ENCODE peak calls at places on chromosome 14, in four cellular contexts. One of them, this sample, is unnamed.

GRCh38 chr14:92651106-92651792 is 97.2 kb downstream of the LGMN start:
- DNase-seq in T-helper 17 cell: peak; percentile 45
- DNase-seq in NCI-H1105: no peak
- DNase-seq in NCI-H2081: no peak
- DNase-seq in this sample: no peak

GRCh38 chr14:28773917-28774691 is 7.5 kb downstream of the FOXG1 start:
- DNase-seq in T-helper 17 cell: no peak
- DNase-seq in NCI-H1105: peak; percentile 55
- DNase-seq in NCI-H2081: peak; percentile 73
- DNase-seq in this sample: peak; percentile 96

GRCh38 chr14:22039938-22040780 is 366.5 kb upstream of the OR4E1 start:
- DNase-seq in T-helper 17 cell: no peak
- DNase-seq in NCI-H1105: no peak
- DNase-seq in NCI-H2081: no peak
- DNase-seq in this sample: no peak

GRCh38 chr14:65738339-65738738 is 325.8 kb downstream of the FUT8 start:
- DNase-seq in T-helper 17 cell: no peak
- DNase-seq in NCI-H1105: no peak
- DNase-seq in NCI-H2081: no peak
- DNase-seq in this sample: no peak

GRCh38 chr14:24673534-24674203 is 39.7 kb upstream of the GZMB start:
- DNase-seq in T-helper 17 cell: peak; percentile 16
- DNase-seq in NCI-H1105: no peak
- DNase-seq in NCI-H2081: no peak
- DNase-seq in this sample: no peak

GRCh38 chr14:58479975-58480374 is 52.5 kb downstream of the KIAA0586 start:
- DNase-seq in T-helper 17 cell: no peak
- DNase-seq in NCI-H1105: no peak
- DNase-seq in NCI-H2081: no peak
- DNase-seq in this sample: no peak

GRCh38 chr14:34826661-34827060 is 48.5 kb downstream of the BAZ1A start:
- DNase-seq in T-helper 17 cell: no peak
- DNase-seq in NCI-H1105: no peak
- DNase-seq in NCI-H2081: no peak
- DNase-seq in this sample: no peak

GRCh38 chr14:76153919-76154318 is 2.2 kb downstream of the GPATCH2L start:
- DNase-seq in T-helper 17 cell: no peak
- DNase-seq in NCI-H1105: no peak
- DNase-seq in NCI-H2081: no peak
- DNase-seq in this sample: no peak

GRCh38 chr14:25150934-25151790 is 101.2 kb upstream of the STXBP6 start:
- DNase-seq in T-helper 17 cell: no peak
- DNase-seq in NCI-H1105: peak; percentile 50
- DNase-seq in NCI-H2081: peak; percentile 57
- DNase-seq in this sample: peak; percentile 53

GRCh38 chr14:95458459-95458858 is 58.0 kb downstream of the SYNE3 start:
- DNase-seq in T-helper 17 cell: no peak
- DNase-seq in NCI-H1105: no peak
- DNase-seq in NCI-H2081: no peak
- DNase-seq in this sample: no peak

GRCh38 chr14:33026850-33027420 is 88.3 kb downstream of the NPAS3 start:
- DNase-seq in T-helper 17 cell: no peak
- DNase-seq in NCI-H1105: no peak
- DNase-seq in NCI-H2081: no peak
- DNase-seq in this sample: no peak

GRCh38 chr14:77067632-77068514 is 30.2 kb upstream of the CIPC start:
- DNase-seq in T-helper 17 cell: peak; percentile 34
- DNase-seq in NCI-H1105: peak; percentile 76
- DNase-seq in NCI-H2081: peak; percentile 76
- DNase-seq in this sample: peak; percentile 75

GRCh38 chr14:74140374-74140850 is 55.7 kb downstream of the LIN52 start:
- DNase-seq in T-helper 17 cell: no peak
- DNase-seq in NCI-H1105: peak; percentile 85
- DNase-seq in NCI-H2081: peak; percentile 66
- DNase-seq in this sample: no peak

GRCh38 chr14:90839889-90840266 is 23.6 kb upstream of the TTC7B start:
- DNase-seq in T-helper 17 cell: no peak
- DNase-seq in NCI-H1105: no peak
- DNase-seq in NCI-H2081: no peak
- DNase-seq in this sample: no peak

GRCh38 chr14:102949062-102949800 is 26.8 kb downstream of the AMN start:
- DNase-seq in T-helper 17 cell: no peak
- DNase-seq in NCI-H1105: no peak
- DNase-seq in NCI-H2081: peak; percentile 25
- DNase-seq in this sample: no peak

GRCh38 chr14:58026967-58027366 is 125.0 kb downstream of the ARMH4 start:
- DNase-seq in T-helper 17 cell: no peak
- DNase-seq in NCI-H1105: no peak
- DNase-seq in NCI-H2081: no peak
- DNase-seq in this sample: no peak

GRCh38 chr14:99666533-99666932 is 17.6 kb upstream of the CYP46A1 start:
- DNase-seq in T-helper 17 cell: no peak
- DNase-seq in NCI-H1105: no peak
- DNase-seq in NCI-H2081: no peak
- DNase-seq in this sample: no peak

GRCh38 chr14:24794906-24795305 is 160.9 kb upstream of the GZMB start:
- DNase-seq in T-helper 17 cell: no peak
- DNase-seq in NCI-H1105: no peak
- DNase-seq in NCI-H2081: no peak
- DNase-seq in this sample: no peak

GRCh38 chr14:35384386-35385041 is 20.0 kb downstream of the NFKBIA start:
- DNase-seq in T-helper 17 cell: no peak
- DNase-seq in NCI-H1105: no peak
- DNase-seq in NCI-H2081: no peak
- DNase-seq in this sample: no peak

GRCh38 chr14:77098470-77099353 is 654 bp downstream of the CIPC start:
- DNase-seq in T-helper 17 cell: no peak
- DNase-seq in NCI-H1105: no peak
- DNase-seq in NCI-H2081: peak; percentile 34
- DNase-seq in this sample: no peak

GRCh38 chr14:75995372-75996041 is 9.9 kb downstream of the IFT43 start:
- DNase-seq in T-helper 17 cell: no peak
- DNase-seq in NCI-H1105: no peak
- DNase-seq in NCI-H2081: no peak
- DNase-seq in this sample: no peak

GRCh38 chr14:90274019-90274418 is 17.7 kb downstream of the PSMC1 start:
- DNase-seq in T-helper 17 cell: no peak
- DNase-seq in NCI-H1105: no peak
- DNase-seq in NCI-H2081: no peak
- DNase-seq in this sample: no peak

GRCh38 chr14:32650665-32651064 is 288.0 kb upstream of the NPAS3 start:
- DNase-seq in T-helper 17 cell: no peak
- DNase-seq in NCI-H1105: no peak
- DNase-seq in NCI-H2081: no peak
- DNase-seq in this sample: no peak

GRCh38 chr14:22814945-22815713 is at the start of gene SLC7A7:
- DNase-seq in T-helper 17 cell: no peak
- DNase-seq in NCI-H1105: no peak
- DNase-seq in NCI-H2081: no peak
- DNase-seq in this sample: no peak